ENCODE peak calls at places on chromosomes 4 and X, in ten cellular contexts. One of them, this sample, is unnamed. For H3K27me3, the result is how much of the 10 kb centered on the place peaks cover.

GRCh38 chr4:87502580-87503238 is 26.5 kb downstream of the SPARCL1 start:
- DNase-seq in GM23338: no peak
- DNase-seq in Peyer's patch: no peak
- DNase-seq in fibroblast of lung: peak
- DNase-seq in cardiac muscle cell: peak
- DNase-seq in sigmoid colon: no peak
- DNase-seq in left lung: no peak
- DNase-seq in upper lobe of right lung: no peak
- DNase-seq in iPS DF 6.9: no peak
- DNase-seq in psoas muscle: no peak
- DNase-seq in this sample: no peak

GRCh38 chrX:69285881-69286545 is 120.8 kb upstream of the PJA1 start:
- DNase-seq in Peyer's patch: peak
- DNase-seq in sigmoid colon: peak
- DNase-seq in GM23338: peak
- DNase-seq in psoas muscle: peak
- DNase-seq in cardiac muscle cell: peak
- DNase-seq in iPS DF 6.9: no peak
- DNase-seq in left lung: peak
- DNase-seq in upper lobe of right lung: peak
- DNase-seq in fibroblast of lung: peak
- DNase-seq in this sample: peak

GRCh38 chr4:1958276-1959103 is 50.3 kb downstream of the NELFA start:
- DNase-seq in psoas muscle: no peak
- DNase-seq in sigmoid colon: no peak
- DNase-seq in cardiac muscle cell: no peak
- DNase-seq in left lung: no peak
- DNase-seq in upper lobe of right lung: peak
- DNase-seq in GM23338: no peak
- DNase-seq in fibroblast of lung: no peak
- DNase-seq in iPS DF 6.9: no peak
- DNase-seq in Peyer's patch: no peak
- DNase-seq in this sample: no peak

GRCh38 chr4:47122592-47123291 is 91.4 kb downstream of the GABRB1 start:
- DNase-seq in fibroblast of lung: peak
- DNase-seq in iPS DF 6.9: peak
- DNase-seq in Peyer's patch: no peak
- DNase-seq in sigmoid colon: no peak
- DNase-seq in left lung: no peak
- DNase-seq in psoas muscle: no peak
- DNase-seq in cardiac muscle cell: peak
- DNase-seq in upper lobe of right lung: no peak
- DNase-seq in GM23338: peak
- DNase-seq in this sample: peak

GRCh38 chr4:53925050-53925605 is 139.3 kb downstream of the CHIC2 start:
- DNase-seq in upper lobe of right lung: no peak
- DNase-seq in iPS DF 6.9: no peak
- DNase-seq in psoas muscle: no peak
- DNase-seq in cardiac muscle cell: no peak
- DNase-seq in fibroblast of lung: no peak
- DNase-seq in GM23338: no peak
- DNase-seq in left lung: no peak
- DNase-seq in sigmoid colon: no peak
- DNase-seq in Peyer's patch: no peak
- DNase-seq in this sample: no peak

GRCh38 chrX:69093960-69094935 is 71.0 kb downstream of the PJA1 start:
- DNase-seq in fibroblast of lung: peak
- DNase-seq in cardiac muscle cell: peak
- DNase-seq in upper lobe of right lung: no peak
- DNase-seq in sigmoid colon: peak
- DNase-seq in left lung: no peak
- DNase-seq in iPS DF 6.9: peak
- DNase-seq in Peyer's patch: peak
- DNase-seq in GM23338: peak
- DNase-seq in psoas muscle: no peak
- DNase-seq in this sample: peak

GRCh38 chrX:319579-320125 is 1.1 kb upstream of the GTPBP6 start:
- DNase-seq in fibroblast of lung: no peak
- DNase-seq in psoas muscle: peak
- DNase-seq in sigmoid colon: no peak
- DNase-seq in cardiac muscle cell: no peak
- DNase-seq in left lung: peak
- DNase-seq in Peyer's patch: no peak
- DNase-seq in upper lobe of right lung: peak
- DNase-seq in iPS DF 6.9: no peak
- DNase-seq in GM23338: no peak
- DNase-seq in this sample: no peak

GRCh38 chrX:129556806-129557315 is 16.8 kb downstream of the OCRL start:
- DNase-seq in iPS DF 6.9: no peak
- DNase-seq in upper lobe of right lung: no peak
- DNase-seq in psoas muscle: no peak
- DNase-seq in fibroblast of lung: no peak
- DNase-seq in left lung: no peak
- DNase-seq in sigmoid colon: no peak
- DNase-seq in Peyer's patch: no peak
- DNase-seq in GM23338: no peak
- DNase-seq in cardiac muscle cell: no peak
- DNase-seq in this sample: no peak

DNA sequence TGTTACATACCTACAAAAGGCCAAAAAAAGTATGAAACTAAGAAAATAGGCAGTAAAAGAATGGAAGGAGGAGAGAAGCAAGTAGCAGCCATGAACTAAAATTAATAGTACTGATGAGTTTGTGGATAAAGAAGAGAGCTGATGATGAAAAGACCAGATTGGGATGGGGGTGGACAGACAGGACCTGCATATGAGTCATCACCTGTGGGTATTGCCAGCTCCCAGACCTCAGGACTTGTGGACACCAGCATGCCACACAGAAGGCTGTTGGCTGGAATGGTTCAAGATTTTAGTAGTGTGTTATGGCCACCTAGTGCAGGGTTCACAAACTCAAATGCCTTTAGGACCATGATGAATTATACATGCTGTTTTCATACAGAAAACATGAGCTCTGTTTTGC is 58.9 kb downstream of the ARX start:
- DNase-seq in psoas muscle: no peak
- DNase-seq in Peyer's patch: no peak
- DNase-seq in cardiac muscle cell: peak
- DNase-seq in sigmoid colon: no peak
- DNase-seq in iPS DF 6.9: no peak
- DNase-seq in fibroblast of lung: peak
- DNase-seq in left lung: no peak
- DNase-seq in upper lobe of right lung: no peak
- DNase-seq in GM23338: no peak
- DNase-seq in this sample: no peak
- H3K27me3 ChIP-seq in psoas muscle: under half
- H3K27me3 ChIP-seq in Peyer's patch: under half
- H3K27me3 ChIP-seq in cardiac muscle cell: under half
- H3K27me3 ChIP-seq in sigmoid colon: under half
- H3K27me3 ChIP-seq in iPS DF 6.9: under half
- H3K27me3 ChIP-seq in fibroblast of lung: under half
- H3K27me3 ChIP-seq in left lung: under half
- H3K27me3 ChIP-seq in upper lobe of right lung: under half
- H3K27me3 ChIP-seq in GM23338: under half
- H3K27me3 ChIP-seq in this sample: under half

DNA sequence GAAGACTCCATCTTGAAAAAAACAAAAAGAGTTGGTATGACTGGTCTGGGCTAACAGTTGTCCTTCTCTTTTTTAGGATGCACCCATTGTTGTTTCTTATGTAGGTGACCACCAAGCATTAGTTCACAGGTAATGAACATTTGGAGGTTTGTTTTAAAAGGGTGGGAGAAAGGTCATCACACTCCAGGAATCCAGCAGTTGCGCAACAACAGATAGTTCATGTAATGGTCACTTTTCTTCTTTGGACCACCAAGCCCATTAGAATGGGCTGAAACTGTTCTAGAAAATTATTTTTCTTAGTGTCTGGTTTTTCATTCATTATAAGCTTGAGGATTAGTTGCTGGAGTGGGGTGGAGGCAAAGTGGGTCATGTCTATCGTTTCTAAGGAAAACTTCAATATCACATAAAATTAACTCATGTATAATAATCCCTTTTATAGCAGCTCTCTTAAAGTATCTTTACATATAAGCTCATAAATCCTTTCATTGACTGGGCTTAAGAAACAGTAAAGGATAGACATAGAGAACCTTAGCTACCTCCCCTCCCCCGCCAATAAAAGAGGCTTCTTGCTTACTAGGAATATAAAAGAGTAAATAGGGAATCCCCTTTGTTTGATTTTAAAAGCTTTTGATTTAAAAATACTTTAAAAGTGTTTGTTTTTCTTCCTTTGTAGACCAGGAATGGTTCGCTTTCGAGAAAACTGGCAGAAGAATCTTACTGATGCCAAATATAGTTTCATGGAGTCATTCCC is 23.5 kb downstream of the NKAP start:
- DNase-seq in Peyer's patch: no peak
- DNase-seq in upper lobe of right lung: no peak
- DNase-seq in GM23338: no peak
- DNase-seq in cardiac muscle cell: no peak
- DNase-seq in psoas muscle: no peak
- DNase-seq in sigmoid colon: no peak
- DNase-seq in iPS DF 6.9: no peak
- DNase-seq in fibroblast of lung: no peak
- DNase-seq in left lung: no peak
- DNase-seq in this sample: no peak
- H3K27me3 ChIP-seq in Peyer's patch: under half
- H3K27me3 ChIP-seq in upper lobe of right lung: under half
- H3K27me3 ChIP-seq in GM23338: under half
- H3K27me3 ChIP-seq in cardiac muscle cell: under half
- H3K27me3 ChIP-seq in psoas muscle: under half
- H3K27me3 ChIP-seq in sigmoid colon: under half
- H3K27me3 ChIP-seq in iPS DF 6.9: under half
- H3K27me3 ChIP-seq in fibroblast of lung: under half
- H3K27me3 ChIP-seq in left lung: under half
- H3K27me3 ChIP-seq in this sample: under half

DNA sequence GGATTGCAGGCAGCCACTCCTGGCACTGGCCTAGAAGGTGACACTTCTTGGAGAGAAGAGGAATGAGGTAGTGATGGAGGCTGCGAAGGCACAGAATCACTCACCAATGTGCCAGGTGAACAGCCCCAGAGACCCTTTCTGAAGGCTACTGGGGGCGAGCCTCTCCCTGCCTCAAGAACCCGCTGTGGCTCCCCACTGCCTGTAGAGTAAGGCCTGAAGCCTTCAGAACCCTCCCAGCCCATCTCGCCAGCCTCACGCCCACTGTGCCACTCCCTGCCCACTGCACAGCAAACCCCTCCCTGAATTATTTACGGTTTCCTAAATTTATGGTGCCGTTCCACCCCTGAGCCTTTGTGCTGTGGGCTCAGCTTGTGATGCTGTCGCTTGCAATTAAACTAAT is 24.2 kb upstream of the SORCS2 start:
- DNase-seq in upper lobe of right lung: peak
- DNase-seq in iPS DF 6.9: no peak
- DNase-seq in GM23338: no peak
- DNase-seq in left lung: peak
- DNase-seq in fibroblast of lung: no peak
- DNase-seq in Peyer's patch: no peak
- DNase-seq in sigmoid colon: no peak
- DNase-seq in cardiac muscle cell: no peak
- DNase-seq in psoas muscle: peak
- DNase-seq in this sample: peak
- H3K27me3 ChIP-seq in upper lobe of right lung: under half
- H3K27me3 ChIP-seq in iPS DF 6.9: under half
- H3K27me3 ChIP-seq in GM23338: under half
- H3K27me3 ChIP-seq in left lung: under half
- H3K27me3 ChIP-seq in fibroblast of lung: under half
- H3K27me3 ChIP-seq in Peyer's patch: under half
- H3K27me3 ChIP-seq in sigmoid colon: under half
- H3K27me3 ChIP-seq in cardiac muscle cell: under half
- H3K27me3 ChIP-seq in psoas muscle: under half
- H3K27me3 ChIP-seq in this sample: under half

GRCh38 chr4:182143086-182143821 is 99.9 kb upstream of the TENM3 start:
- DNase-seq in left lung: no peak
- DNase-seq in psoas muscle: no peak
- DNase-seq in GM23338: peak
- DNase-seq in upper lobe of right lung: no peak
- DNase-seq in fibroblast of lung: peak
- DNase-seq in iPS DF 6.9: no peak
- DNase-seq in cardiac muscle cell: peak
- DNase-seq in sigmoid colon: no peak
- DNase-seq in Peyer's patch: no peak
- DNase-seq in this sample: peak

GRCh38 chr4:182143822-182144620 is 99.2 kb upstream of the TENM3 start:
- DNase-seq in Peyer's patch: no peak
- DNase-seq in upper lobe of right lung: peak
- DNase-seq in GM23338: peak
- DNase-seq in sigmoid colon: no peak
- DNase-seq in psoas muscle: no peak
- DNase-seq in left lung: peak
- DNase-seq in iPS DF 6.9: no peak
- DNase-seq in cardiac muscle cell: peak
- DNase-seq in fibroblast of lung: peak
- DNase-seq in this sample: peak

GRCh38 chr4:182141623-182142022 is 101.6 kb upstream of the TENM3 start:
- DNase-seq in GM23338: no peak
- DNase-seq in sigmoid colon: no peak
- DNase-seq in left lung: no peak
- DNase-seq in Peyer's patch: no peak
- DNase-seq in psoas muscle: no peak
- DNase-seq in upper lobe of right lung: no peak
- DNase-seq in iPS DF 6.9: no peak
- DNase-seq in fibroblast of lung: peak
- DNase-seq in cardiac muscle cell: no peak
- DNase-seq in this sample: peak

GRCh38 chr4:182141046-182141445 is 102.2 kb upstream of the TENM3 start:
- DNase-seq in upper lobe of right lung: no peak
- DNase-seq in sigmoid colon: no peak
- DNase-seq in fibroblast of lung: peak
- DNase-seq in GM23338: peak
- DNase-seq in Peyer's patch: no peak
- DNase-seq in left lung: peak
- DNase-seq in cardiac muscle cell: peak
- DNase-seq in psoas muscle: no peak
- DNase-seq in iPS DF 6.9: no peak
- DNase-seq in this sample: no peak

DNA sequence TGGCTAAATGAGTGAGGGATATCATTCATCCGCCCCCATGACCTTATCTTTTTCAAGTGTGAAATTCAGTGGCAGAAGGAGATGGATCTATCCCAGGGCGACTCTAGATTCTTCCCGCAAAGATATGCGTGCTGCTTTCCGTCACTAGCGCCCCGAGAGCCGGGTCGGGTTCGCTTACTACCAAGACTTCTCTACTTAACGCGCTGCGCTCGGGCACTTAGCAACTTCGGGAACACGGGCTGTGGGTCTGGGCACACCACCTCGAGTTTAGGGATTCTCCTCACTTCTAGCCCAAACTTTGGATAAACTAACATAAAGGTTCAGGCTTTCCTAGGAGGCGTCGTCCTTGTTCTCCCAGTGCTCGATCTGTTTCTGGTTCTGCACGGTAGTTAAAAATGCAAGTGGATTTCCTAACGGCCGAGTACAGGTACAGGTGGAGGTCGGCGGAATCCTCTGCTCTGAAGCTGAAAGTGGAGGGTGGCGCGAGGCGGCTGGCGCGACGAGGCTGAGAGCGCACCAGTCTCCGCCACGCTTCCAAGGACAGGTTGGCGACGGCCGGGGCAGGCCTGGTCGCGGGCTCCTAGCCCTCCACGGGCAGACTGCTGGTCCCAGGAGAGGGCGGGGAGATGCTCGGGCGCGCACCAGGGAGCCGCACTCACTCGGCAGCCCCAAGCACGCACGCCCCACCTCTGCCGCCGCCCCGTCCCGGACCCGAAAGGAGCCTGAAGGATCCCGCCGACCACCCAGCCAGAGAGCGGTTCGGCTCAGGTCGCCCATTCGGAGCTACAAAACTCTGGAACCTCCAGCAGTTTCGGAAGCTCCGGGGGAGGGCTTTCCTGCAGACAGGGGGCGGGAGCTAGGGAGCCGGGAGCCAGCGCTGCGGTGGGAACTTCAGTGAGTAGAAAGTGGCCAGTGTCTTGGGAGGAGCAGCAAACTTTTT is 100.8 kb upstream of the TENM3 start:
- DNase-seq in Peyer's patch: no peak
- DNase-seq in left lung: peak
- DNase-seq in fibroblast of lung: peak
- DNase-seq in psoas muscle: no peak
- DNase-seq in iPS DF 6.9: no peak
- DNase-seq in GM23338: peak
- DNase-seq in cardiac muscle cell: peak
- DNase-seq in sigmoid colon: no peak
- DNase-seq in upper lobe of right lung: no peak
- DNase-seq in this sample: peak
- H3K27me3 ChIP-seq in Peyer's patch: under half
- H3K27me3 ChIP-seq in left lung: half or more
- H3K27me3 ChIP-seq in fibroblast of lung: under half
- H3K27me3 ChIP-seq in psoas muscle: under half
- H3K27me3 ChIP-seq in iPS DF 6.9: under half
- H3K27me3 ChIP-seq in GM23338: under half
- H3K27me3 ChIP-seq in cardiac muscle cell: half or more
- H3K27me3 ChIP-seq in sigmoid colon: under half
- H3K27me3 ChIP-seq in upper lobe of right lung: half or more
- H3K27me3 ChIP-seq in this sample: under half

This sample was measured in osteoblast.